ENCODE peak calls at places on chromosomes 6 and 20, in five cellular contexts. W is cardiac muscle cell, A is nephron progenitor cell, B is RWPE1, G is HCT116. R is an unnamed sample.

GRCh38 chr6:159819932-159820640 is 20.0 kb downstream of the PNLDC1 start:
- DNase-seq in B (no peak), G (no peak), A (peak; percentile 20), W (no peak), R (no peak)

GRCh38 chr6:139722540-139722939 is 348.1 kb upstream of the CITED2 start:
- DNase-seq in A (no peak), W (no peak), G (no peak), B (no peak), R (no peak)

GRCh38 chr6:127570739-127571389 is 6.1 kb upstream of the C6orf58 start:
- DNase-seq in G (no peak), W (no peak), B (no peak), A (no peak), R (no peak)

GRCh38 chr6:160300076-160300695 is 41.6 kb upstream of the SLC22A2 start:
- DNase-seq in W (peak; percentile 1), G (no peak), B (peak; percentile 74), A (peak; percentile 55), R (no peak)

GRCh38 chr6:101700655-101701054 is 307.1 kb downstream of the GRIK2 start:
- DNase-seq in W (no peak), B (no peak), G (no peak), A (no peak), R (no peak)

GRCh38 chr20:59191756-59192532 is 28.3 kb downstream of the ZNF831 start:
- DNase-seq in A (no peak), G (no peak), W (no peak), B (no peak), R (no peak)

GRCh38 chr20:2102585-2103453 is 1.2 kb downstream of the STK35 start:
- DNase-seq in G (peak; percentile 76), A (peak; percentile 83), W (peak; percentile 93), B (peak; percentile 96), R (peak; percentile 44)

GRCh38 chr20:5657190-5657872 is 92.9 kb upstream of the SHLD1 start:
- DNase-seq in G (no peak), W (peak; percentile 12), B (peak; percentile 89), A (no peak), R (peak; percentile 90)

GRCh38 chr6:10395171-10395945 is 19.5 kb downstream of the TFAP2A start:
- DNase-seq in W (no peak), A (no peak), G (no peak), B (no peak), R (no peak)

GRCh38 chr6:87791029-87791428 is 89.0 kb upstream of the AKIRIN2 start:
- DNase-seq in G (no peak), A (no peak), W (no peak), B (no peak), R (no peak)

GRCh38 chr6:1672379-1672778 is 62.7 kb downstream of the FOXC1 start:
- DNase-seq in B (no peak), A (no peak), G (no peak), W (no peak), R (no peak)

GRCh38 chr20:801678-802077 is 31.8 kb upstream of the FAM110A start:
- DNase-seq in A (no peak), W (no peak), G (no peak), B (no peak), R (no peak)

GRCh38 chr6:27268803-27269202 is 21.3 kb downstream of the PRSS16 start:
- DNase-seq in B (no peak), A (no peak), W (no peak), G (no peak), R (no peak)
- TF ChIP-seq CTCF in B (no peak), A (no peak), W (no peak), G (no peak), R (no peak)

GRCh38 chr6:143595256-143596036 is 82.3 kb upstream of the PHACTR2 start:
- DNase-seq in A (no peak), B (no peak), W (no peak), G (no peak), R (no peak)

GRCh38 chr6:143591441-143591840 is 79.9 kb upstream of the FUCA2 start:
- DNase-seq in B (no peak), A (no peak), W (no peak), G (no peak), R (no peak)

GRCh38 chr6:143589162-143589561 is 77.6 kb upstream of the FUCA2 start:
- DNase-seq in W (no peak), A (no peak), B (no peak), G (no peak), R (no peak)

GRCh38 chr6:143594647-143595046 is 83.1 kb upstream of the PHACTR2 start:
- DNase-seq in W (no peak), G (no peak), B (no peak), A (no peak), R (no peak)

GRCh38 chr6:143592335-143592734 is 80.8 kb upstream of the FUCA2 start:
- DNase-seq in A (no peak), B (peak; percentile 14), G (peak; percentile 23), W (no peak), R (no peak)
- TF ChIP-seq CTCF in A (peak; percentile 26), B (peak; percentile 9), G (peak; percentile 78), W (peak; percentile 30), R (peak; percentile 31)

GRCh38 chr20:22684763-22685443 is 100.5 kb upstream of the FOXA2 start:
- DNase-seq in B (peak; percentile 24), W (no peak), G (no peak), A (no peak), R (no peak)
- TF ChIP-seq CTCF in B (peak; percentile 15), W (no peak), G (peak; percentile 20), A (no peak), R (no peak)

DNA sequence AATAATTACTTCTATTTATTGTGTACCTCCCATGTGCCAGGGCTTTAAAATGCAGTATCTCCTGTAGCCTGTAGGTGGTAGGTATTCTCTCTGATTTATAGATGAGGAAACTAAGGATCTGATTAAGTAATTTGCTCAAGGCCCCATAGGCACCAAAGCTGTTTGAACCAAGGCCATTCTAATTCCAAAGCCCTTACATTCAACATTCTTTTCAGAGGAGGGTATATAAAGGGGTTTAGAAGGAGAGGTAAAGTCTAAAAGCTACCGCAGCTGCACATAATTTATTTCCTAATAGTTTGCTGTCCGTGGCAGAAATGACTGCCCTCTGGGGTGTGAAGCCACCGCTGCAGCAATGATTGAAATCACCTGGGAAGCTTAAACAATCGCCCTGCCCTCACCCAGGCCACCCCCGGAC is 95.0 kb upstream of the FAM8A1 start:
- DNase-seq in G (peak; percentile 27), W (no peak), A (no peak), B (peak; percentile 29), R (no peak)
- TF ChIP-seq CTCF in G (peak; percentile 64), W (no peak), A (peak; percentile 30), B (no peak), R (peak; percentile 22)

GRCh38 chr6:99225172-99225571 is 124.3 kb downstream of the FAXC start:
- DNase-seq in B (no peak), G (no peak), W (no peak), A (no peak), R (no peak)

GRCh38 chr6:99216959-99217358 is 132.5 kb downstream of the FAXC start:
- DNase-seq in B (no peak), A (no peak), G (no peak), W (no peak), R (no peak)

GRCh38 chr6:99219788-99220187 is 129.7 kb downstream of the FAXC start:
- DNase-seq in A (peak; percentile 48), B (peak; percentile 25), G (peak; percentile 24), W (peak; percentile 51), R (no peak)
- TF ChIP-seq CTCF in A (no peak), B (no peak), G (peak; percentile 57), W (no peak), R (no peak)

GRCh38 chr20:31676534-31677030 is 38.9 kb downstream of the COX4I2 start:
- DNase-seq in G (no peak), W (no peak), B (no peak), A (no peak), R (no peak)

GRCh38 chr20:31677553-31678260 is 40.0 kb downstream of the COX4I2 start:
- DNase-seq in W (no peak), A (no peak), B (no peak), G (no peak), R (no peak)

GRCh38 chr20:31679357-31680285 is 41.9 kb downstream of the COX4I2 start:
- DNase-seq in W (no peak), G (no peak), B (no peak), A (no peak), R (no peak)

GRCh38 chr20:31680286-31681127 is 42.2 kb downstream of the BCL2L1 start:
- DNase-seq in A (no peak), B (no peak), W (no peak), G (no peak), R (no peak)

GRCh38 chr20:31678389-31679356 is 41.0 kb downstream of the COX4I2 start:
- DNase-seq in W (peak; percentile 66), B (peak; percentile 96), A (peak; percentile 33), G (no peak), R (no peak)
- TF ChIP-seq CTCF in W (no peak), B (no peak), A (no peak), G (no peak), R (no peak)